ENCODE peak calls at places on chromosome 20, in five cellular contexts. One of them, this sample, is unnamed.

GRCh38 chr20:62861732-62862336 is at the start of gene TCFL5:
- DNase-seq in HCEC 1CT: peak
- DNase-seq in activated T-cell treated with anti-CD3 and anti-CD28 coated beads, Interleukin-2, amount 50 U/mL, for 72 hours: peak
- DNase-seq in hypothalamus: peak
- DNase-seq in activated CD4-positive, alpha-beta memory T cell treated with anti-CD3 and anti-CD28 coated beads, Interleukin-2, amount 10 ng/mL, durations not matched to agents 7 days and 5 days: peak
- DNase-seq in this sample: peak

GRCh38 chr20:51431321-51431720 is 111.2 kb downstream of the NFATC2 start:
- DNase-seq in HCEC 1CT: no peak
- DNase-seq in activated T-cell treated with anti-CD3 and anti-CD28 coated beads, Interleukin-2, amount 50 U/mL, for 72 hours: no peak
- DNase-seq in hypothalamus: no peak
- DNase-seq in activated CD4-positive, alpha-beta memory T cell treated with anti-CD3 and anti-CD28 coated beads, Interleukin-2, amount 10 ng/mL, durations not matched to agents 7 days and 5 days: peak
- DNase-seq in this sample: no peak

GRCh38 chr20:8385247-8385646 is 253.2 kb downstream of the PLCB1 start:
- DNase-seq in HCEC 1CT: peak
- DNase-seq in activated T-cell treated with anti-CD3 and anti-CD28 coated beads, Interleukin-2, amount 50 U/mL, for 72 hours: no peak
- DNase-seq in hypothalamus: no peak
- DNase-seq in activated CD4-positive, alpha-beta memory T cell treated with anti-CD3 and anti-CD28 coated beads, Interleukin-2, amount 10 ng/mL, durations not matched to agents 7 days and 5 days: no peak
- DNase-seq in this sample: no peak

GRCh38 chr20:58824843-58825242 is 25.9 kb downstream of the GNAS-AS1 start:
- DNase-seq in HCEC 1CT: no peak
- DNase-seq in activated T-cell treated with anti-CD3 and anti-CD28 coated beads, Interleukin-2, amount 50 U/mL, for 72 hours: no peak
- DNase-seq in hypothalamus: no peak
- DNase-seq in activated CD4-positive, alpha-beta memory T cell treated with anti-CD3 and anti-CD28 coated beads, Interleukin-2, amount 10 ng/mL, durations not matched to agents 7 days and 5 days: no peak
- DNase-seq in this sample: no peak

GRCh38 chr20:47749367-47749766 is 35.9 kb downstream of the SULF2 start:
- DNase-seq in HCEC 1CT: no peak
- DNase-seq in activated T-cell treated with anti-CD3 and anti-CD28 coated beads, Interleukin-2, amount 50 U/mL, for 72 hours: no peak
- DNase-seq in hypothalamus: no peak
- DNase-seq in activated CD4-positive, alpha-beta memory T cell treated with anti-CD3 and anti-CD28 coated beads, Interleukin-2, amount 10 ng/mL, durations not matched to agents 7 days and 5 days: no peak
- DNase-seq in this sample: no peak

GRCh38 chr20:47274449-47275108 is 81.9 kb downstream of the ZMYND8 start:
- DNase-seq in HCEC 1CT: peak
- DNase-seq in activated T-cell treated with anti-CD3 and anti-CD28 coated beads, Interleukin-2, amount 50 U/mL, for 72 hours: peak
- DNase-seq in hypothalamus: no peak
- DNase-seq in activated CD4-positive, alpha-beta memory T cell treated with anti-CD3 and anti-CD28 coated beads, Interleukin-2, amount 10 ng/mL, durations not matched to agents 7 days and 5 days: peak
- DNase-seq in this sample: peak

GRCh38 chr20:1897965-1898464 is 2.8 kb downstream of the SIRPA start:
- DNase-seq in HCEC 1CT: no peak
- DNase-seq in activated T-cell treated with anti-CD3 and anti-CD28 coated beads, Interleukin-2, amount 50 U/mL, for 72 hours: no peak
- DNase-seq in hypothalamus: no peak
- DNase-seq in activated CD4-positive, alpha-beta memory T cell treated with anti-CD3 and anti-CD28 coated beads, Interleukin-2, amount 10 ng/mL, durations not matched to agents 7 days and 5 days: no peak
- DNase-seq in this sample: no peak

GRCh38 chr20:17759449-17759848 is 59.7 kb downstream of the BANF2 start:
- DNase-seq in HCEC 1CT: no peak
- DNase-seq in activated T-cell treated with anti-CD3 and anti-CD28 coated beads, Interleukin-2, amount 50 U/mL, for 72 hours: no peak
- DNase-seq in hypothalamus: no peak
- DNase-seq in activated CD4-positive, alpha-beta memory T cell treated with anti-CD3 and anti-CD28 coated beads, Interleukin-2, amount 10 ng/mL, durations not matched to agents 7 days and 5 days: no peak
- DNase-seq in this sample: no peak

GRCh38 chr20:37992802-37993538 is 40.3 kb downstream of the TTI1 start:
- DNase-seq in HCEC 1CT: peak
- DNase-seq in activated T-cell treated with anti-CD3 and anti-CD28 coated beads, Interleukin-2, amount 50 U/mL, for 72 hours: peak
- DNase-seq in hypothalamus: no peak
- DNase-seq in activated CD4-positive, alpha-beta memory T cell treated with anti-CD3 and anti-CD28 coated beads, Interleukin-2, amount 10 ng/mL, durations not matched to agents 7 days and 5 days: peak
- DNase-seq in this sample: peak

GRCh38 chr20:51534764-51535386 is 7.6 kb downstream of the NFATC2 start:
- DNase-seq in HCEC 1CT: no peak
- DNase-seq in activated T-cell treated with anti-CD3 and anti-CD28 coated beads, Interleukin-2, amount 50 U/mL, for 72 hours: peak
- DNase-seq in hypothalamus: no peak
- DNase-seq in activated CD4-positive, alpha-beta memory T cell treated with anti-CD3 and anti-CD28 coated beads, Interleukin-2, amount 10 ng/mL, durations not matched to agents 7 days and 5 days: no peak
- DNase-seq in this sample: no peak